ENCODE peak calls at places on chromosome 21, in six cellular contexts. Y is neuronal stem cell, J is H9, A is IMR-90, M is mesenchymal stem cell, L is H1. Q is an unnamed sample.
A peak's percentile ranks its signal among the peaks of the same experiment; 100 is the strongest.

GRCh38 chr21:33893917-33894316 is 21.7 kb downstream of the ATP5PO start:
- DNase-seq in J (no peak), Y (no peak), M (no peak), L (no peak), A (no peak), Q (no peak)

GRCh38 chr21:17834639-17835354 is 15.6 kb upstream of the C21orf91 start:
- DNase-seq in M (no peak), J (no peak), Y (no peak), A (no peak), L (no peak), Q (no peak)

GRCh38 chr21:27739187-27739586 is 772.3 kb upstream of the ADAMTS5 start:
- DNase-seq in Y (no peak), J (no peak), A (no peak), L (no peak), M (no peak), Q (no peak)

GRCh38 chr21:16422702-16423101 is 692.9 kb downstream of the USP25 start:
- DNase-seq in Y (no peak), A (no peak), L (no peak), J (no peak), M (no peak), Q (no peak)

GRCh38 chr21:33402011-33402979 is 918 bp upstream of the IFNGR2 start:
- DNase-seq in Y (peak; percentile 39), A (peak; percentile 71), L (peak; percentile 64), J (peak; percentile 60), M (peak; percentile 82), Q (peak; percentile 96)

GRCh38 chr21:20445971-20446370 is 552.2 kb upstream of the NCAM2 start:
- DNase-seq in A (no peak), Y (no peak), M (no peak), J (no peak), L (no peak), Q (no peak)

GRCh38 chr21:33844104-33844889 is 71.3 kb downstream of the ATP5PO start:
- DNase-seq in M (peak; percentile 76), A (no peak), L (no peak), Y (peak; percentile 21), J (no peak), Q (peak; percentile 20)

GRCh38 chr21:38956791-38957571 is 151.3 kb downstream of the ETS2 start:
- DNase-seq in L (no peak), Y (no peak), M (peak; percentile 43), A (peak; percentile 40), J (no peak), Q (peak; percentile 12)

GRCh38 chr21:39952265-39952664 is 85.0 kb downstream of the PCP4 start:
- DNase-seq in A (no peak), J (no peak), Y (peak; percentile 27), M (no peak), L (no peak), Q (no peak)

GRCh38 chr21:28333455-28334108 is 659.1 kb downstream of the LTN1 start:
- DNase-seq in Y (no peak), L (no peak), M (peak; percentile 64), J (no peak), A (peak; percentile 75), Q (no peak)

GRCh38 chr21:38820471-38821239 is 14.9 kb downstream of the ETS2 start:
- DNase-seq in J (no peak), L (peak; percentile 34), Y (no peak), A (no peak), M (no peak), Q (peak; percentile 39)

GRCh38 chr21:17513214-17514123 is 626 bp downstream of the CXADR start:
- DNase-seq in M (peak; percentile 41), Y (peak; percentile 35), L (peak; percentile 67), J (peak; percentile 36), A (no peak), Q (peak; percentile 15)

GRCh38 chr21:23694396-23694795 is 1912.9 kb downstream of the MRPL39 start:
- DNase-seq in L (no peak), M (no peak), A (no peak), Y (no peak), J (no peak), Q (no peak)

GRCh38 chr21:29367335-29367734 is 68.6 kb downstream of the BACH1 start:
- DNase-seq in A (no peak), J (no peak), M (no peak), Y (no peak), L (no peak), Q (no peak)

GRCh38 chr21:15276243-15276642 is 211.4 kb upstream of the NRIP1 start:
- DNase-seq in L (no peak), J (no peak), M (no peak), A (no peak), Y (no peak), Q (peak; percentile 80)

GRCh38 chr21:28235169-28235892 is 757.3 kb downstream of the LTN1 start:
- DNase-seq in A (no peak), J (peak; percentile 53), L (no peak), Y (no peak), M (no peak), Q (no peak)

GRCh38 chr21:15324542-15324941 is 259.7 kb upstream of the NRIP1 start:
- DNase-seq in Y (peak; percentile 29), M (no peak), L (no peak), A (no peak), J (no peak), Q (no peak)

GRCh38 chr21:17708541-17709265 is 96.0 kb upstream of the BTG3 start:
- DNase-seq in M (no peak), Y (no peak), A (no peak), L (no peak), J (no peak), Q (peak; percentile 29)

GRCh38 chr21:29365636-29366305 is 67.0 kb downstream of the BACH1 start:
- DNase-seq in M (no peak), Y (no peak), J (no peak), L (no peak), A (no peak), Q (no peak)

GRCh38 chr21:40819262-40819661 is 27.7 kb downstream of the DSCAM start:
- DNase-seq in M (no peak), A (no peak), L (no peak), J (no peak), Y (no peak), Q (no peak)

GRCh38 chr21:37564341-37564923 is 197.9 kb downstream of the DYRK1A start:
- DNase-seq in Y (peak; percentile 15), J (peak; percentile 64), A (peak; percentile 100), M (peak; percentile 100), L (peak; percentile 68), Q (peak; percentile 98)
- H3K18ac ChIP-seq in Y (peak overlapping the region; percentile 91), J (peak overlapping the region; percentile 66), A (peak overlapping the region; percentile 47), M (peak overlapping the region; percentile 95), L (peak overlapping the region; percentile 92), Q (no peak overlapping the region)

DNA sequence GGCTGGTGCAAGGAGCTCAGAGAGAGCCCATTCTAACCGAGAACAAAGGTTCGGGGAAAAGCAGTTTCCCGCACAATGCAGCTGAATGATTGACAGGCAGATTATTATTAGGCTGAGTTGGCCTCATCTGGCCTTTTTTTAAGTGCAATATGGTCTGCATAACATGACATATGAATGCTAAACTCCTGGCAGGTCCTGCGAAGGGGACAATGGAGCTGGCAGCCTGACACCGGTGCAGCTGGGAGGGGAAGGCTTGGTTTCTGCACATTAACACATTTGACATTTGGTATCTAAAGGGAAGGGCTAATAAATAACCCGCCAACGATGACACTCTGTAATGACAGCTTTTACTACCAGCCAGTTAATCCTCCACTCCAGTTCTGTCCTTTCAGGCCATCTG is 92.0 kb downstream of the MIS18A start:
- DNase-seq in L (no peak), Y (no peak), A (no peak), M (no peak), J (no peak), Q (no peak)
- H3K23ac ChIP-seq in L (no peak overlapping the region), Y (no peak overlapping the region), A (no peak overlapping the region), M (no peak overlapping the region), J (no peak overlapping the region), Q (no peak overlapping the region)

GRCh38 chr21:37370152-37371040 is 3.8 kb downstream of the DYRK1A start:
- DNase-seq in M (peak; percentile 75), A (peak; percentile 85), J (no peak), Y (no peak), L (no peak), Q (peak; percentile 63)

GRCh38 chr21:37371041-37371397 is 4.4 kb downstream of the DYRK1A start:
- DNase-seq in Y (no peak), A (no peak), J (no peak), L (no peak), M (no peak), Q (no peak)

GRCh38 chr21:37374026-37374425 is 7.5 kb downstream of the DYRK1A start:
- DNase-seq in J (no peak), A (peak; percentile 72), Y (no peak), L (no peak), M (peak; percentile 49), Q (no peak)

GRCh38 chr21:37373539-37373938 is 7.0 kb downstream of the DYRK1A start:
- DNase-seq in M (no peak), Y (no peak), A (no peak), L (no peak), J (no peak), Q (no peak)

DNA sequence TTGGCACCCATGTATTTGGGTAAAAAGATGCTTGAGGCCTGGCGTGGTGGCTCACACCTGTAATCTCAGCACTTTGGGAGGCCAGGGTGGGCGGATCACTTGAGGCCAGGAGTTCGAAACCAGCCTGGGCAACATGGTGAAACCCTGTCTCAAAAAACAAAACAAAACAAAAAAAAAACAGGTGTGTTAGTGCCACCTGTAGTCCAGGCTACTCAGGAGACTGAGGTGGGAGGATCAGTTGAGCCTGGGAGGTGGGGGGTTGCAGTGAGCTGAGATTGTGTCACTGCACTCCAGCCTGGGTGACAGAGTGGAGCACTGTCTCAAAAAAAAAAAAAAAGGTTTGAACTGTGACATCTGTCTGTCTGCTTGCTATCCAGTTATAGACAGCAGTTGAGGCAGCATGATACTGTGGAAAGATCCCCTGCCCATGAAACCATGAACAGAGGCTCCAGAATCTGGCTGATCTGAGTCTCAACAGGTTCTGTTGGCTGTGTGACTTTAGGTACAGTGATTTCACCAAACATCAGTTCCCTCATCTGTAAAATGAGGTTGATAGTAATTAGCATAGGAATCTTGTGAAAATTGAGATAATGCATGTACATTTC is 5.7 kb downstream of the DYRK1A start:
- DNase-seq in A (no peak), Y (no peak), J (no peak), M (no peak), L (no peak), Q (no peak)
- H3K18ac ChIP-seq in A (no peak overlapping the region), Y (no peak overlapping the region), J (no peak overlapping the region), M (peak overlapping the region; percentile 48), L (no peak overlapping the region), Q (no peak overlapping the region)

DNA sequence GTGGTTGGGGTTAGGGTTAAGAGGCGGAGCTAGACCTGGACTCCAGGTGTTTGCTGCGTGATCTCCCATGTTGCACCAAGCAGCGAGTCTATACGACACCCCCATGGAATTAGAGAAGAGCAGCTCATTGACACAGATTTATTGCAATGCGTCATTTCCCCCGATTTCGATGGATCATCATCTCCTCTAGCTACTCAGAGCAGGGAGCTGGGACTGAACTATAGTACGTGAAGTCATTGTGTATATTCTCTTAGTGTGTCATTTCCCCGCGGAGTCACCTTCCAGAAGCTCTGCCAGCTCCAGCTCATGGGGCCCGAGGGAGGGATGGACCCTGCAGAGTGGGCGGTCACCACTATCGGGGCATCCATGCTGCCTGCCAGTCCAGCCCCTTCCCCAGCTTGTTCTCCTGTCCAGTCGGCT is 7.5 kb upstream of the C2CD2 start:
- DNase-seq in Y (no peak), J (no peak), L (no peak), A (peak; percentile 90), M (peak; percentile 91), Q (no peak)
- H3K23ac ChIP-seq in Y (no peak overlapping the region), J (no peak overlapping the region), L (no peak overlapping the region), A (no peak overlapping the region), M (no peak overlapping the region), Q (no peak overlapping the region)

Q was measured in trophoblast cell.